ENCODE peak calls at places on chromosomes 11 and 22, in ten cellular contexts. One of them, this sample, is unnamed. For H3K27me3, the result is how much of the 10 kb centered on the place peaks cover.

GRCh38 chr11:104106136-104106754 is 57.7 kb downstream of the PDGFD start:
- DNase-seq in SK-N-SH: no peak
- DNase-seq in HepG2: no peak
- DNase-seq in AG04450: peak
- DNase-seq in dorsolateral prefrontal cortex: no peak
- DNase-seq in aorta: no peak
- DNase-seq in heart left ventricle: no peak
- DNase-seq in brain microvascular endothelial cell: no peak
- DNase-seq in GM23248: peak
- DNase-seq in H1: no peak
- DNase-seq in this sample: no peak

GRCh38 chr22:21013742-21014201 is 1.2 kb upstream of the P2RX6 start:
- DNase-seq in SK-N-SH: no peak
- DNase-seq in brain microvascular endothelial cell: no peak
- DNase-seq in dorsolateral prefrontal cortex: no peak
- DNase-seq in heart left ventricle: no peak
- DNase-seq in aorta: no peak
- DNase-seq in HepG2: no peak
- DNase-seq in GM23248: no peak
- DNase-seq in H1: no peak
- DNase-seq in AG04450: no peak
- DNase-seq in this sample: no peak

GRCh38 chr11:121437686-121438078 is 14.4 kb upstream of the SORL1 start:
- DNase-seq in brain microvascular endothelial cell: no peak
- DNase-seq in heart left ventricle: no peak
- DNase-seq in HepG2: no peak
- DNase-seq in GM23248: no peak
- DNase-seq in H1: no peak
- DNase-seq in aorta: no peak
- DNase-seq in SK-N-SH: no peak
- DNase-seq in dorsolateral prefrontal cortex: no peak
- DNase-seq in AG04450: no peak
- DNase-seq in this sample: no peak

GRCh38 chr22:49972163-49973017 is 11.8 kb downstream of the PIM3 start:
- DNase-seq in dorsolateral prefrontal cortex: no peak
- DNase-seq in SK-N-SH: peak
- DNase-seq in HepG2: no peak
- DNase-seq in aorta: peak
- DNase-seq in AG04450: no peak
- DNase-seq in H1: peak
- DNase-seq in brain microvascular endothelial cell: no peak
- DNase-seq in heart left ventricle: peak
- DNase-seq in GM23248: no peak
- DNase-seq in this sample: peak

GRCh38 chr11:31957674-31958073 is 133.2 kb upstream of the RCN1 start:
- DNase-seq in aorta: no peak
- DNase-seq in dorsolateral prefrontal cortex: no peak
- DNase-seq in H1: peak
- DNase-seq in GM23248: no peak
- DNase-seq in HepG2: no peak
- DNase-seq in SK-N-SH: no peak
- DNase-seq in AG04450: no peak
- DNase-seq in brain microvascular endothelial cell: no peak
- DNase-seq in heart left ventricle: no peak
- DNase-seq in this sample: no peak

GRCh38 chr22:33051960-33052839 is 6.0 kb downstream of the SYN3 start:
- DNase-seq in GM23248: no peak
- DNase-seq in HepG2: peak
- DNase-seq in SK-N-SH: peak
- DNase-seq in aorta: no peak
- DNase-seq in brain microvascular endothelial cell: no peak
- DNase-seq in dorsolateral prefrontal cortex: no peak
- DNase-seq in H1: no peak
- DNase-seq in heart left ventricle: no peak
- DNase-seq in AG04450: no peak
- DNase-seq in this sample: no peak

GRCh38 chr11:43574949-43575915 is 105.3 kb upstream of the HSD17B12 start:
- DNase-seq in HepG2: no peak
- DNase-seq in dorsolateral prefrontal cortex: peak
- DNase-seq in GM23248: peak
- DNase-seq in AG04450: peak
- DNase-seq in H1: peak
- DNase-seq in brain microvascular endothelial cell: peak
- DNase-seq in heart left ventricle: peak
- DNase-seq in SK-N-SH: peak
- DNase-seq in aorta: no peak
- DNase-seq in this sample: no peak

GRCh38 chr11:18065572-18065971 is 19.5 kb upstream of the TPH1 start:
- DNase-seq in HepG2: no peak
- DNase-seq in SK-N-SH: no peak
- DNase-seq in AG04450: no peak
- DNase-seq in dorsolateral prefrontal cortex: no peak
- DNase-seq in GM23248: no peak
- DNase-seq in brain microvascular endothelial cell: no peak
- DNase-seq in aorta: no peak
- DNase-seq in H1: no peak
- DNase-seq in heart left ventricle: no peak
- DNase-seq in this sample: no peak

GRCh38 chr11:40321537-40321936 is 1137.9 kb downstream of the LRRC4C start:
- DNase-seq in H1: no peak
- DNase-seq in heart left ventricle: no peak
- DNase-seq in GM23248: no peak
- DNase-seq in HepG2: no peak
- DNase-seq in SK-N-SH: no peak
- DNase-seq in brain microvascular endothelial cell: no peak
- DNase-seq in aorta: no peak
- DNase-seq in dorsolateral prefrontal cortex: no peak
- DNase-seq in AG04450: no peak
- DNase-seq in this sample: no peak

GRCh38 chr11:72221386-72221785 is 3.2 kb upstream of the INPPL1 start:
- DNase-seq in heart left ventricle: no peak
- DNase-seq in AG04450: no peak
- DNase-seq in aorta: no peak
- DNase-seq in GM23248: no peak
- DNase-seq in dorsolateral prefrontal cortex: no peak
- DNase-seq in H1: peak
- DNase-seq in SK-N-SH: no peak
- DNase-seq in HepG2: no peak
- DNase-seq in brain microvascular endothelial cell: no peak
- DNase-seq in this sample: no peak

GRCh38 chr22:49871482-49871881 is 17.8 kb downstream of the ZBED4 start:
- DNase-seq in HepG2: no peak
- DNase-seq in aorta: peak
- DNase-seq in brain microvascular endothelial cell: no peak
- DNase-seq in H1: no peak
- DNase-seq in dorsolateral prefrontal cortex: no peak
- DNase-seq in SK-N-SH: no peak
- DNase-seq in heart left ventricle: no peak
- DNase-seq in AG04450: no peak
- DNase-seq in GM23248: peak
- DNase-seq in this sample: no peak

GRCh38 chr11:117439256-117439655 is 111.6 kb downstream of the CEP164 start:
- DNase-seq in GM23248: no peak
- DNase-seq in AG04450: no peak
- DNase-seq in HepG2: no peak
- DNase-seq in heart left ventricle: no peak
- DNase-seq in brain microvascular endothelial cell: no peak
- DNase-seq in aorta: peak
- DNase-seq in H1: no peak
- DNase-seq in SK-N-SH: no peak
- DNase-seq in dorsolateral prefrontal cortex: no peak
- DNase-seq in this sample: no peak

GRCh38 chr11:72959998-72960731 is 146.0 kb downstream of the ATG16L2 start:
- DNase-seq in aorta: no peak
- DNase-seq in heart left ventricle: no peak
- DNase-seq in AG04450: no peak
- DNase-seq in brain microvascular endothelial cell: no peak
- DNase-seq in HepG2: no peak
- DNase-seq in dorsolateral prefrontal cortex: no peak
- DNase-seq in H1: no peak
- DNase-seq in GM23248: no peak
- DNase-seq in SK-N-SH: no peak
- DNase-seq in this sample: no peak

DNA sequence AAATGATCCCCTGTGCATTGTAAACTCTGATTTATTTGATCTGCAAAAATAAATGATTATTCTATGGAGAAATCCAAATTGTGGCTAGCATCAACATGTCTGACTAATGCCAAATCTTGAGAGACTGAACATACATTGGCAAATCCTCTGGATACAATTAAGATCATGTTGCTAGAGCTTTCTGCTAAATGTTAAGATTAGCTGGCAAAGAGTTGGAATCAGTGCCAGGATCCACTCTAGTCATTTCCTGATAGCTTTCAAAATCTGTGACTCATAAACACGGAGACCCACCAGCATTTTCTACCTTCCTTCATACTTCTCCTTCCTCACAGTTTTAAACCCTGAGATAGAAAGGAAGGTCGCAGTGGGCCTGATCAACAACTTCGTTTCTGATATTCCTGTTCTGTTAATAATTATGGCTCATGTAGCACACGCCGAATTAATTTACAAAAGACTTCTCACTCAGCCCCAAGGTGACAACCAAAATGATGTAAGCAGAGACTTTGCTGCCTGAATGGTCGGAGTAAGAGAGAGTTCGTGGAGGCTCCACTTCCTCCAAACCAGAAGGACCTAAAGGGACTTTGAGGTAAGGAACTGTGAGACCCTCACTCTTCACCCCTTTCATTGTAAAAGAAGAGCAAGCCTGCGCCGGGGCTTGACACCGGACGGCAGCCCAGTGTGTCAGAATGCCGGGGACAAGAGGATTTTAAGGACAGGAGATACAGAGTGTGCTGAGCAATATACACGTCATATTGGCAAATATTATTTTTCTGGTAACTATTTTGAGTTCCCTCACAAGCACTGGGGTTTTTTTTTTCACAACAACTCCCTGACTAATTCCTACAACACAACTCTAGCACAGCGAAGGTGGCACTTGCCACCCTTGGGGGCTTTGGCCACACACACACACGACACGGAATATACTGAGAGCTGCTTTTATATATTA is 42.0 kb downstream of the SERPINH1 start:
- DNase-seq in brain microvascular endothelial cell: peak
- DNase-seq in AG04450: peak
- DNase-seq in aorta: no peak
- DNase-seq in H1: no peak
- DNase-seq in HepG2: no peak
- DNase-seq in SK-N-SH: no peak
- DNase-seq in heart left ventricle: no peak
- DNase-seq in dorsolateral prefrontal cortex: no peak
- DNase-seq in GM23248: peak
- DNase-seq in this sample: no peak
- H3K4me3 ChIP-seq in brain microvascular endothelial cell: peak
- H3K4me3 ChIP-seq in AG04450: no peak
- H3K4me3 ChIP-seq in aorta: peak
- H3K4me3 ChIP-seq in H1: no peak
- H3K4me3 ChIP-seq in HepG2: no peak
- H3K4me3 ChIP-seq in SK-N-SH: peak
- H3K4me3 ChIP-seq in heart left ventricle: no peak
- H3K4me3 ChIP-seq in dorsolateral prefrontal cortex: no peak
- H3K4me3 ChIP-seq in GM23248: peak
- H3K4me3 ChIP-seq in this sample: no peak

GRCh38 chr11:61555051-61555969 is 25.6 kb downstream of the SYT7 start:
- DNase-seq in dorsolateral prefrontal cortex: peak
- DNase-seq in GM23248: peak
- DNase-seq in H1: peak
- DNase-seq in heart left ventricle: no peak
- DNase-seq in aorta: no peak
- DNase-seq in brain microvascular endothelial cell: no peak
- DNase-seq in SK-N-SH: peak
- DNase-seq in AG04450: no peak
- DNase-seq in HepG2: no peak
- DNase-seq in this sample: no peak
- H3K27me3 ChIP-seq in dorsolateral prefrontal cortex: under half
- H3K27me3 ChIP-seq in GM23248: under half
- H3K27me3 ChIP-seq in H1: under half
- H3K27me3 ChIP-seq in heart left ventricle: under half
- H3K27me3 ChIP-seq in aorta: under half
- H3K27me3 ChIP-seq in brain microvascular endothelial cell: half or more
- H3K27me3 ChIP-seq in SK-N-SH: under half
- H3K27me3 ChIP-seq in AG04450: half or more
- H3K27me3 ChIP-seq in HepG2: under half
- H3K27me3 ChIP-seq in this sample: under half

GRCh38 chr11:128520886-128521696 is 66.3 kb downstream of the ETS1 start:
- DNase-seq in HepG2: no peak
- DNase-seq in brain microvascular endothelial cell: no peak
- DNase-seq in H1: no peak
- DNase-seq in SK-N-SH: no peak
- DNase-seq in aorta: no peak
- DNase-seq in heart left ventricle: no peak
- DNase-seq in AG04450: no peak
- DNase-seq in dorsolateral prefrontal cortex: no peak
- DNase-seq in GM23248: peak
- DNase-seq in this sample: no peak

GRCh38 chr11:128517457-128518230 is 69.7 kb downstream of the ETS1 start:
- DNase-seq in heart left ventricle: no peak
- DNase-seq in brain microvascular endothelial cell: no peak
- DNase-seq in AG04450: no peak
- DNase-seq in HepG2: no peak
- DNase-seq in H1: no peak
- DNase-seq in GM23248: peak
- DNase-seq in dorsolateral prefrontal cortex: no peak
- DNase-seq in aorta: no peak
- DNase-seq in SK-N-SH: no peak
- DNase-seq in this sample: no peak

GRCh38 chr11:128520206-128520885 is 67.0 kb downstream of the ETS1 start:
- DNase-seq in H1: no peak
- DNase-seq in HepG2: no peak
- DNase-seq in SK-N-SH: no peak
- DNase-seq in brain microvascular endothelial cell: no peak
- DNase-seq in AG04450: no peak
- DNase-seq in GM23248: peak
- DNase-seq in heart left ventricle: no peak
- DNase-seq in aorta: no peak
- DNase-seq in dorsolateral prefrontal cortex: no peak
- DNase-seq in this sample: no peak

GRCh38 chr11:128518493-128519207 is 68.7 kb downstream of the ETS1 start:
- DNase-seq in GM23248: peak
- DNase-seq in AG04450: no peak
- DNase-seq in dorsolateral prefrontal cortex: no peak
- DNase-seq in brain microvascular endothelial cell: no peak
- DNase-seq in aorta: no peak
- DNase-seq in H1: no peak
- DNase-seq in HepG2: no peak
- DNase-seq in heart left ventricle: no peak
- DNase-seq in SK-N-SH: no peak
- DNase-seq in this sample: no peak

GRCh38 chr11:128519353-128519752 is 68.0 kb downstream of the ETS1 start:
- DNase-seq in aorta: no peak
- DNase-seq in dorsolateral prefrontal cortex: no peak
- DNase-seq in H1: no peak
- DNase-seq in heart left ventricle: no peak
- DNase-seq in SK-N-SH: no peak
- DNase-seq in HepG2: no peak
- DNase-seq in AG04450: no peak
- DNase-seq in GM23248: peak
- DNase-seq in brain microvascular endothelial cell: no peak
- DNase-seq in this sample: no peak
- H3K4me3 ChIP-seq in aorta: no peak
- H3K4me3 ChIP-seq in dorsolateral prefrontal cortex: peak
- H3K4me3 ChIP-seq in H1: no peak
- H3K4me3 ChIP-seq in heart left ventricle: peak
- H3K4me3 ChIP-seq in SK-N-SH: peak
- H3K4me3 ChIP-seq in HepG2: no peak
- H3K4me3 ChIP-seq in AG04450: peak
- H3K4me3 ChIP-seq in GM23248: peak
- H3K4me3 ChIP-seq in brain microvascular endothelial cell: peak
- H3K4me3 ChIP-seq in this sample: no peak

GRCh38 chr22:30556388-30556787 is 9.8 kb upstream of the SEC14L6 start:
- DNase-seq in dorsolateral prefrontal cortex: no peak
- DNase-seq in H1: no peak
- DNase-seq in aorta: no peak
- DNase-seq in SK-N-SH: peak
- DNase-seq in brain microvascular endothelial cell: no peak
- DNase-seq in HepG2: no peak
- DNase-seq in GM23248: no peak
- DNase-seq in heart left ventricle: no peak
- DNase-seq in AG04450: no peak
- DNase-seq in this sample: no peak
- H3K27me3 ChIP-seq in dorsolateral prefrontal cortex: under half
- H3K27me3 ChIP-seq in H1: under half
- H3K27me3 ChIP-seq in aorta: under half
- H3K27me3 ChIP-seq in SK-N-SH: under half
- H3K27me3 ChIP-seq in brain microvascular endothelial cell: under half
- H3K27me3 ChIP-seq in HepG2: under half
- H3K27me3 ChIP-seq in GM23248: under half
- H3K27me3 ChIP-seq in heart left ventricle: under half
- H3K27me3 ChIP-seq in AG04450: under half
- H3K27me3 ChIP-seq in this sample: under half